ENCODE peak calls at places on chromosomes 11 and 22, in ten cellular contexts. L is body of pancreas, P is uterus, F is heart left ventricle, J is stomach, U is H1, Z is HepG2, G is suprapubic skin, D is esophagus squamous epithelium, B is tibial nerve. M is an unnamed sample. For H3K4me1, the result is how much of the 10 kb centered on the place peaks cover.

GRCh38 chr11:57427692-57428082 is 766 bp upstream of the SLC43A3 start:
- DNase-seq in L (peak), P (peak), F (peak), J (peak), U (no peak), Z (no peak), G (peak), D (no peak), B (peak), M (peak)

GRCh38 chr11:78961186-78961782 is 386.6 kb upstream of the NARS2 start:
- DNase-seq in L (peak), P (no peak), F (no peak), J (peak), U (peak), Z (no peak), G (no peak), D (no peak), B (no peak), M (peak)

GRCh38 chr11:17892409-17892808 is 120.4 kb downstream of the SERGEF start:
- DNase-seq in L (no peak), P (no peak), F (no peak), J (no peak), U (no peak), Z (no peak), G (no peak), D (no peak), B (no peak), M (no peak)

GRCh38 chr11:62788991-62789390 is 1.8 kb downstream of the TMEM179B start:
- DNase-seq in L (no peak), P (no peak), F (no peak), J (no peak), U (peak), Z (no peak), G (no peak), D (no peak), B (no peak), M (no peak)

GRCh38 chr11:33773399-33774355 is 643 bp downstream of the FBXO3 start:
- DNase-seq in L (no peak), P (no peak), F (no peak), J (no peak), U (peak), Z (peak), G (no peak), D (no peak), B (no peak), M (peak)

GRCh38 chr22:38531251-38531956 is 25.3 kb upstream of the DDX17 start:
- DNase-seq in L (no peak), P (no peak), F (no peak), J (no peak), U (no peak), Z (no peak), G (no peak), D (no peak), B (no peak), M (no peak)

GRCh38 chr22:43017525-43018290 is 2.8 kb upstream of the PACSIN2 start:
- DNase-seq in L (no peak), P (no peak), F (no peak), J (no peak), U (no peak), Z (no peak), G (no peak), D (no peak), B (no peak), M (no peak)

GRCh38 chr22:29715240-29715639 is 4.6 kb upstream of the CABP7 start:
- DNase-seq in L (no peak), P (no peak), F (no peak), J (no peak), U (no peak), Z (no peak), G (no peak), D (no peak), B (no peak), M (no peak)

GRCh38 chr11:106457727-106458126 is 380.3 kb downstream of the AASDHPPT start:
- DNase-seq in L (no peak), P (no peak), F (no peak), J (no peak), U (no peak), Z (peak), G (no peak), D (no peak), B (no peak), M (no peak)

GRCh38 chr22:38246692-38247091 is 26.1 kb downstream of the TMEM184B start:
- DNase-seq in L (no peak), P (no peak), F (peak), J (no peak), U (no peak), Z (no peak), G (no peak), D (no peak), B (peak), M (peak)

GRCh38 chr11:4539603-4540219 is 5.3 kb upstream of the OR52M1 start:
- DNase-seq in L (peak), P (peak), F (no peak), J (peak), U (peak), Z (peak), G (peak), D (no peak), B (peak), M (peak)

GRCh38 chr11:17197431-17197898 is 10.3 kb downstream of the PIK3C2A start:
- DNase-seq in L (no peak), P (no peak), F (no peak), J (no peak), U (no peak), Z (peak), G (no peak), D (no peak), B (no peak), M (no peak)

GRCh38 chr22:35891442-35891841 is 137.2 kb downstream of the RBFOX2 start:
- DNase-seq in L (no peak), P (no peak), F (no peak), J (no peak), U (no peak), Z (no peak), G (no peak), D (no peak), B (no peak), M (no peak)

GRCh38 chr22:39512026-39512425 is 8.3 kb upstream of the ATF4 start:
- DNase-seq in L (no peak), P (no peak), F (no peak), J (no peak), U (no peak), Z (no peak), G (no peak), D (no peak), B (no peak), M (no peak)

GRCh38 chr22:27019827-27020226 is 362.4 kb downstream of the MIAT start:
- DNase-seq in L (no peak), P (no peak), F (no peak), J (no peak), U (no peak), Z (no peak), G (no peak), D (no peak), B (no peak), M (no peak)

GRCh38 chr11:64100345-64100744 is 64.6 kb downstream of the FLRT1 start:
- DNase-seq in L (no peak), P (no peak), F (no peak), J (no peak), U (no peak), Z (no peak), G (no peak), D (no peak), B (no peak), M (no peak)

GRCh38 chr11:33819278-33819677 is 45.0 kb upstream of the FBXO3 start:
- DNase-seq in L (no peak), P (no peak), F (no peak), J (no peak), U (no peak), Z (no peak), G (no peak), D (no peak), B (no peak), M (no peak)

GRCh38 chr11:256952-257737 is 20.4 kb downstream of the PSMD13 start:
- DNase-seq in L (no peak), P (no peak), F (no peak), J (no peak), U (no peak), Z (no peak), G (no peak), D (no peak), B (no peak), M (no peak)

GRCh38 chr11:7422544-7423331 is 62.6 kb upstream of the OLFML1 start:
- DNase-seq in L (no peak), P (no peak), F (no peak), J (no peak), U (no peak), Z (no peak), G (no peak), D (no peak), B (no peak), M (no peak)

GRCh38 chr22:17843189-17843588 is 68.9 kb upstream of the BID start:
- DNase-seq in L (no peak), P (no peak), F (no peak), J (no peak), U (no peak), Z (no peak), G (no peak), D (no peak), B (no peak), M (no peak)

GRCh38 chr11:121082670-121083069 is 18.4 kb upstream of the TECTA start:
- DNase-seq in L (no peak), P (no peak), F (no peak), J (no peak), U (peak), Z (no peak), G (no peak), D (no peak), B (no peak), M (no peak)

GRCh38 chr11:35619030-35619753 is 932 bp downstream of the FJX1 start:
- DNase-seq in L (peak), P (peak), F (peak), J (no peak), U (peak), Z (no peak), G (peak), D (no peak), B (no peak), M (peak)

GRCh38 chr11:35617316-35617686 is 959 bp upstream of the FJX1 start:
- DNase-seq in L (no peak), P (no peak), F (no peak), J (no peak), U (no peak), Z (no peak), G (no peak), D (no peak), B (no peak), M (no peak)

GRCh38 chr11:35618497-35619029 is 303 bp downstream of the FJX1 start:
- DNase-seq in L (peak), P (peak), F (peak), J (no peak), U (no peak), Z (no peak), G (no peak), D (no peak), B (no peak), M (peak)

GRCh38 chr11:35615911-35616900 is 2.1 kb upstream of the FJX1 start:
- DNase-seq in L (no peak), P (peak), F (no peak), J (no peak), U (no peak), Z (peak), G (no peak), D (no peak), B (peak), M (peak)

GRCh38 chr11:35617687-35618496 is at the start of gene FJX1:
- DNase-seq in L (peak), P (peak), F (peak), J (no peak), U (peak), Z (peak), G (peak), D (no peak), B (peak), M (peak)
- H3K4me1 ChIP-seq in L (under half), P (under half), F (under half), J (under half), U (under half), Z (under half), G (under half), D (under half), B (under half), M (under half)

GRCh38 chr22:24271406-24271760 is 752 bp downstream of the SPECC1L start:
- DNase-seq in L (no peak), P (no peak), F (no peak), J (no peak), U (no peak), Z (no peak), G (no peak), D (no peak), B (peak), M (no peak)
- TF ChIP-seq POLR2A in L (no peak), P (no peak), F (no peak), J (no peak), U (no peak), Z (no peak), G (no peak), D (no peak), B (no peak), M (no peak)

GRCh38 chr11:113875414-113876073 is at the start of gene USP28:
- DNase-seq in L (peak), P (peak), F (peak), J (peak), U (peak), Z (peak), G (peak), D (peak), B (peak), M (peak)

GRCh38 chr11:113873241-113873626 is 2.1 kb downstream of the USP28 start:
- DNase-seq in L (no peak), P (no peak), F (peak), J (no peak), U (no peak), Z (no peak), G (no peak), D (no peak), B (no peak), M (no peak)

GRCh38 chr11:113874096-113874919 is 1.1 kb downstream of the USP28 start:
- DNase-seq in L (peak), P (no peak), F (no peak), J (no peak), U (no peak), Z (no peak), G (no peak), D (no peak), B (no peak), M (no peak)

GRCh38 chr11:113876074-113876797 is 864 bp upstream of the USP28 start:
- DNase-seq in L (peak), P (no peak), F (no peak), J (no peak), U (no peak), Z (no peak), G (no peak), D (no peak), B (no peak), M (peak)

DNA sequence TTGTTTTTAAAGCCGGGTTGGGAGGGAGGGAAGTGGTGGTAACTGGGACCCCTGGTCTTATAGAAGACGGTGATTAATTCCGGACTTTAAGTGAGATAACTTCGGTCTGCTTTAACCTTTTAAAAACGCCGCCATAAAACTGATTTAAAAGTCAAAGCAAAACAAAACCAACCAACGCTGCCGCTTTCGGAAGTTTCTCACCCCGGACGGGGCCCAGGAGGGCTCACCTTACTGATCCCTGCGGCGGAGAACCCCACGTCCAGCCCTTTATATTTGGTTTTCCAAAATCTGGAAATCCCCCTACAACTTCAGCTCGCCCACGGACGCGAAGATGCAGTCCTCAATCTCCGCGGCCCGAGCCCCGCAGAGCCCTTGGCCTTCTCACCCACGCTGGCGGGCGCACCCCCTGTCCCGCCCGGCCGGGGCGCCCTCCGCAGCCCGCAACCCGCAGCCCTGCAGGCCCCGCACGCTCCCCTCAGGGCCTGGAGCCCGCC is 405 bp downstream of the USP28 start:
- DNase-seq in L (no peak), P (peak), F (no peak), J (no peak), U (no peak), Z (no peak), G (peak), D (no peak), B (no peak), M (no peak)
- H3K4me1 ChIP-seq in L (under half), P (under half), F (under half), J (under half), U (under half), Z (half or more), G (under half), D (under half), B (under half), M (under half)

DNA sequence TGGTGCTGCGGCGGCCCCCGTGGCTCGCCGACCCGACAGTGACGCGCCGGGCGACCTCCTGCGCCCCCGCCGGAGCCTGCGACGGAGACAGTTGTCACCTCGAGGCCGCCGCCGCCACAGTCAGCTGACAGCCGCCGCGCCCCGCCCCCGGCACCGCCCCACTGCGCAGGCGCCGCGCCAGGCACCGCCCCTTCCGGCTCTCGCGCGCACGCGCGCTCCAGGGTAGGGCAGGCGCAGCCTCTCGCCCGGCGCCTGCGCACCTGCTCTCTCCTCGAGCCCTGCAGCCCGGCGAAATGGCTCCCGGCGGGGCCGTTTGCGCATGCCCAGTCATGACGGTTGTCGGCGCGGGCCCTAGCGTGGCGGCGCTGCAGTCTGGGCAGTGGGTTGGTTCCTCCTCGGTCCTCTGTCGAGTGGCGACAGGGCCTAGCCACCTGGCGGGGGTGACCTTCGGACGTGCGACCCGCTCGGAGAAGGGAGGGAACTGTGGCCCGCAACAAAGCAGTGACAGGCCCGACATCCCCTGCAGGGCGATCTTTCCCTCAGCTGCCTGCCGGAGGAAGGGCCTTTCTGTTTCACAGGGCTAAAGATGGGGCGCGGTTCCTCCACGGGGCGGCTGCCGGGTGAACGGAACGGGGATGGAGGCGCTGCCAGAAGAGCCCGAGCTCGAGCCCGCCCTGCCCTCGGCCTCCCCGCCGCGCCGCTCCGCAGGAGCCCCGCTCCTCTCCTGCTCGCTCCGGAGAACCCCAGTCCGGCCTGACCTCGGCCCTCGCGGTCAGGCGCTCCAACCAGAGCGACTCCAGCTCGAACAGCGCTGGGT is at the start of gene TOLLIP:
- DNase-seq in L (peak), P (peak), F (peak), J (peak), U (peak), Z (peak), G (peak), D (peak), B (peak), M (peak)
- TF ChIP-seq POLR2A in L (peak), P (peak), F (peak), J (no peak), U (no peak), Z (peak), G (peak), D (no peak), B (peak), M (peak)

DNA sequence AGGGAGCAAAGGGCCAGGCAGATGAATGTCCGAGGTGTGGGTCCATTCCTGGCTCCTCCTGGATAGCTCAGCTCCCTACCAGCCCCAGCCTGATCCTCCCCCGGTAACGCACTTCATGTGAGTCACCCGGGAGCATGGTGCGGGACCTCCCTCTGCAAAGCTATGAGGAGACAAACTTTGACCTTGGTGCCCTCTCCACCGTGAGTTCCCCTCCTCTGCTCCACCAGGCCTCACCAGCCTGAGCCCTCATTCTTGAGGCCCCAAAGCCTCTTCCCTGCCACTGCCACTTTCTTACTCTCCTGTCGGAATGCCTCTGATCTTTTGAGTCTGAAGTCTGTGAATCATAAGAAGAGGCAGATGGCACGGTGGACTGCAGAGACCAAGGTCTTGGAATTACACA is 37.4 kb upstream of the CD82 start:
- DNase-seq in L (no peak), P (no peak), F (no peak), J (no peak), U (no peak), Z (no peak), G (no peak), D (no peak), B (no peak), M (no peak)
- H3K4me1 ChIP-seq in L (under half), P (under half), F (under half), J (under half), U (under half), Z (under half), G (under half), D (under half), B (under half), M (under half)

DNA sequence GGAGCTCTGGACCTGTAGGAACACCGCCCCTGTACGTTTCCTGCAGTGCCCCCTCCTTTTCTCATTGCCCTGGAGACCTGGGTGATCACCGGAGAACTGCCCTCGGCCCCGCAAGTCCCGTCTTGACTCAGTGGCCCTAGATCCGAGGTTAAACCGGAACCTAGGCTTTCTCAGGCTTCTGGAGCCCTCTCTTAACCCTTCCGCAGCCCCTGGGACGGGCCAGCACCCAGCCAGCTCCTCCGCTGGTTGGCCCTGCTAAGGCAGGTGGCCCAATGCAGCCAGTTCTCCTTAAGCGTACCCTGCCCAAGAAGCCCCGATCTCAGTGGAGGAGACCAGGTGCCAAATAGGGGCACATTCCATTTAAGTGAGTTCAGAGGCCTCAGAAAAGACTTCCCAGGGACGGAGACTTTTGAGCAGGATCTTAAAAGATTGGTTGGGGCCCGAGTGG is 771 bp downstream of the NLRX1 start:
- DNase-seq in L (peak), P (peak), F (peak), J (peak), U (peak), Z (peak), G (no peak), D (no peak), B (no peak), M (no peak)
- TF ChIP-seq POLR2A in L (peak), P (no peak), F (no peak), J (no peak), U (no peak), Z (peak), G (no peak), D (no peak), B (no peak), M (no peak)

GRCh38 chr11:134741453-134742227 is 329.6 kb upstream of the B3GAT1 start:
- DNase-seq in L (no peak), P (no peak), F (no peak), J (no peak), U (no peak), Z (peak), G (no peak), D (no peak), B (no peak), M (no peak)
- H3K4me1 ChIP-seq in L (under half), P (under half), F (under half), J (under half), U (under half), Z (half or more), G (under half), D (under half), B (under half), M (under half)